ENCODE peak calls at places on chromosomes 12 and 14, in seven cellular contexts. D is mesenchymal stem cell; J is tibial artery; P is neural crest cell; N is CD4-positive, alpha-beta T cell; L is GM06990; F is DMS79. O is an unnamed sample.
A peak's percentile ranks its signal among the peaks of the same experiment; 100 is the strongest.

GRCh38 chr12:126608607-126609175 is 1543.5 kb downstream of the AACS start:
- DNase-seq in D (no peak), J (no peak), P (no peak), N (no peak), L (no peak), F (no peak), O (no peak)

GRCh38 chr12:12941450-12942350 is 10.3 kb downstream of the GPRC5D start:
- DNase-seq in D (no peak), J (no peak), P (no peak), N (no peak), L (no peak), F (no peak), O (no peak)

GRCh38 chr12:47904647-47905312 is at the start of gene VDR:
- DNase-seq in D (peak; percentile 79), J (peak; percentile 87), P (peak; percentile 43), N (peak; percentile 55), L (peak; percentile 71), F (peak; percentile 69), O (peak; percentile 96)

GRCh38 chr12:27191531-27191930 is 52.6 kb upstream of the STK38L start:
- DNase-seq in D (peak; percentile 41), J (no peak), P (no peak), N (no peak), L (no peak), F (no peak), O (no peak)

GRCh38 chr12:94875525-94875924 is 128.0 kb downstream of the NDUFA12 start:
- DNase-seq in D (no peak), J (no peak), P (no peak), N (no peak), L (peak; percentile 41), F (no peak), O (peak; percentile 40)

GRCh38 chr12:89671469-89671868 is 37.2 kb downstream of the ATP2B1 start:
- DNase-seq in D (peak; percentile 40), J (no peak), P (no peak), N (no peak), L (no peak), F (no peak), O (no peak)

GRCh38 chr12:112025808-112026375 is 12.7 kb downstream of the ERP29 start:
- DNase-seq in D (peak; percentile 25), J (no peak), P (no peak), N (no peak), L (no peak), F (no peak), O (no peak)

GRCh38 chr12:3117628-3118027 is 40.4 kb downstream of the TSPAN9 start:
- DNase-seq in D (peak; percentile 82), J (no peak), P (no peak), N (no peak), L (no peak), F (no peak), O (no peak)

GRCh38 chr14:28576523-28576922 is 190.1 kb upstream of the FOXG1 start:
- DNase-seq in D (no peak), J (no peak), P (no peak), N (no peak), L (no peak), F (no peak), O (no peak)

GRCh38 chr14:68293404-68293803 is 473.8 kb downstream of the RAD51B start:
- DNase-seq in D (no peak), J (no peak), P (no peak), N (no peak), L (peak; percentile 43), F (no peak), O (no peak)

GRCh38 chr12:1890810-1891209 is 27.6 kb downstream of the CACNA2D4 start:
- DNase-seq in D (no peak), J (no peak), P (no peak), N (no peak), L (no peak), F (no peak), O (no peak)

GRCh38 chr12:6775775-6776174 is 3.5 kb downstream of the LAG3 start:
- DNase-seq in D (no peak), J (no peak), P (no peak), N (no peak), L (no peak), F (no peak), O (no peak)

GRCh38 chr14:63212776-63213500 is 8.7 kb downstream of the RHOJ start:
- DNase-seq in D (no peak), J (no peak), P (no peak), N (no peak), L (no peak), F (no peak), O (no peak)

GRCh38 chr12:26452511-26452910 is 257.1 kb downstream of the SSPN start:
- DNase-seq in D (no peak), J (no peak), P (no peak), N (no peak), L (no peak), F (no peak), O (no peak)

GRCh38 chr14:71698698-71699097 is 233.5 kb upstream of the RGS6 start:
- DNase-seq in D (no peak), J (no peak), P (no peak), N (no peak), L (no peak), F (no peak), O (no peak)

GRCh38 chr14:90671835-90672234 is 144.4 kb downstream of the TTC7B start:
- DNase-seq in D (no peak), J (no peak), P (no peak), N (no peak), L (no peak), F (no peak), O (no peak)

GRCh38 chr12:103929051-103929908 is 930 bp upstream of the HSP90B1 start:
- DNase-seq in D (peak; percentile 92), J (peak; percentile 91), P (peak; percentile 71), N (peak; percentile 77), L (peak; percentile 86), F (peak; percentile 96), O (peak; percentile 83)

GRCh38 chr14:93041830-93042229 is 73.9 kb downstream of the ITPK1 start:
- DNase-seq in D (no peak), J (no peak), P (no peak), N (no peak), L (no peak), F (no peak), O (no peak)

GRCh38 chr12:10068634-10069033 is 30.2 kb downstream of the CLEC1A start:
- DNase-seq in D (no peak), J (no peak), P (no peak), N (no peak), L (no peak), F (no peak), O (no peak)

GRCh38 chr12:24469089-24469488 is 479.8 kb downstream of the BCAT1 start:
- DNase-seq in D (no peak), J (no peak), P (no peak), N (no peak), L (no peak), F (no peak), O (no peak)

O was measured in HEK293T.